ENCODE peak calls at places on chromosome 6, in nine cellular contexts. Z is keratinocyte; M is CD4-positive, CD25-positive, alpha-beta regulatory T cell; B is neural progenitor cell; N is colonic mucosa; H is CD4-positive, alpha-beta memory T cell; I is left lung; G is adrenal gland; P is spleen. C is an unnamed sample. For H3K36me3, the result is how much of the 10 kb centered on the place peaks cover.

GRCh38 chr6:152173957-152174356 is 366.5 kb downstream of the ESR1 start:
- DNase-seq in B (no peak), G (no peak), P (no peak), H (no peak), Z (no peak), I (no peak), N (no peak), M (no peak), C (no peak)

GRCh38 chr6:101517632-101518031 is 124.1 kb downstream of the GRIK2 start:
- DNase-seq in M (no peak), I (no peak), Z (no peak), H (no peak), G (no peak), P (no peak), N (no peak), B (no peak), C (no peak)

GRCh38 chr6:14066782-14067406 is 50.7 kb upstream of the CD83 start:
- DNase-seq in M (peak), I (no peak), H (peak), Z (no peak), B (peak), G (peak), P (no peak), N (no peak), C (no peak)

GRCh38 chr6:137913434-137913833 is 46.4 kb downstream of the TNFAIP3 start:
- DNase-seq in Z (no peak), H (no peak), N (no peak), I (no peak), M (no peak), B (no peak), P (no peak), G (no peak), C (no peak)

GRCh38 chr6:142953373-142954273 is 8.6 kb upstream of the HIVEP2 start:
- DNase-seq in H (peak), I (no peak), N (no peak), B (no peak), Z (no peak), G (no peak), M (peak), P (no peak), C (no peak)

GRCh38 chr6:57822896-57823358 is 505.5 kb downstream of the PRIM2 start:
- DNase-seq in I (no peak), N (no peak), H (no peak), Z (peak), P (no peak), M (no peak), B (peak), G (no peak), C (no peak)

GRCh38 chr6:165988306-165988756 is 179.3 kb downstream of the TBXT start:
- DNase-seq in G (no peak), P (no peak), I (no peak), B (peak), M (no peak), Z (no peak), N (no peak), H (no peak), C (no peak)

GRCh38 chr6:24543683-24544082 is 48.9 kb downstream of the ALDH5A1 start:
- DNase-seq in I (no peak), P (no peak), G (no peak), B (no peak), N (no peak), M (no peak), H (no peak), Z (no peak), C (no peak)

GRCh38 chr6:163355471-163355991 is 59.0 kb upstream of the QKI start:
- DNase-seq in G (peak), Z (no peak), H (no peak), P (peak), B (no peak), I (peak), M (no peak), N (peak), C (peak)

GRCh38 chr6:158816329-158816728 is 2.8 kb downstream of the EZR start:
- DNase-seq in G (no peak), Z (no peak), I (no peak), N (no peak), M (no peak), H (no peak), P (no peak), B (peak), C (no peak)
- H3K36me3 ChIP-seq in G (under half), Z (under half), I (under half), N (under half), M (under half), H (under half), P (under half), B (under half), C (under half)

GRCh38 chr6:31629014-31629413 is 8.5 kb downstream of the PRRC2A start:
- DNase-seq in B (no peak), P (no peak), M (no peak), G (no peak), H (no peak), I (no peak), Z (no peak), N (no peak), C (no peak)
- H3K36me3 ChIP-seq in B (under half), P (half or more), M (half or more), G (under half), H (half or more), I (under half), Z (half or more), N (under half), C (half or more)

GRCh38 chr6:44228031-44228430 is 4.6 kb downstream of the SLC29A1 start:
- DNase-seq in P (no peak), M (no peak), N (no peak), Z (no peak), I (no peak), H (no peak), G (no peak), B (no peak), C (no peak)

GRCh38 chr6:44228836-44229235 is 5.4 kb downstream of the SLC29A1 start:
- DNase-seq in G (no peak), N (no peak), Z (no peak), P (no peak), H (no peak), M (no peak), I (no peak), B (no peak), C (no peak)

GRCh38 chr6:44230034-44230675 is 6.8 kb downstream of the SLC29A1 start:
- DNase-seq in N (no peak), Z (no peak), H (no peak), B (no peak), P (no peak), M (no peak), I (peak), G (no peak), C (no peak)

GRCh38 chr6:44228433-44228832 is 5.0 kb downstream of the SLC29A1 start:
- DNase-seq in H (no peak), Z (no peak), P (no peak), B (no peak), G (no peak), M (no peak), I (no peak), N (no peak), C (no peak)

GRCh38 chr6:44229376-44230033 is 6.1 kb downstream of the SLC29A1 start:
- DNase-seq in Z (no peak), M (no peak), B (no peak), H (no peak), P (no peak), I (no peak), G (peak), N (no peak), C (no peak)
- H3K36me3 ChIP-seq in Z (under half), M (under half), B (under half), H (under half), P (under half), I (under half), G (under half), N (under half), C (under half)

DNA sequence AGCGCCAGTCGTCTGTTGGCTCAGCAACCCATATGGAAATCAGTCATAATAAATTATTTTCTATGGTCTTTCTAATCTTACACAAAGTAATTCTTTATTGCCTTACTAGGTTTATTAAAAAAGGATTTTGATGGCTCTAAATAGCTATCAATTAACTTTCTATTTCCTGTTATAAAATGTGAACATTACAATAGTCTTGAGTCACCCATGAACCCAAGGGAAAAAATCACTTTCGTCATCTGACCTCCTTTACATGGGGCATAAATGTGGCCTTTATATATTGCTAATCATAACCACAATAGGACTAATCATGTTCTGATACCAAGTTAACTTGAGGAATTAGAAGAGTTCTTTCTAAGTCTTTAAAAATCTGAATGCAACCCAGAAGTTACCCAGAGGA is 593.1 kb downstream of the TFAP2B start:
- DNase-seq in N (no peak), H (no peak), M (no peak), P (no peak), I (no peak), B (no peak), Z (no peak), G (no peak), C (no peak)
- H3K36me3 ChIP-seq in N (under half), H (under half), M (under half), P (under half), I (under half), B (under half), Z (under half), G (under half), C (under half)

DNA sequence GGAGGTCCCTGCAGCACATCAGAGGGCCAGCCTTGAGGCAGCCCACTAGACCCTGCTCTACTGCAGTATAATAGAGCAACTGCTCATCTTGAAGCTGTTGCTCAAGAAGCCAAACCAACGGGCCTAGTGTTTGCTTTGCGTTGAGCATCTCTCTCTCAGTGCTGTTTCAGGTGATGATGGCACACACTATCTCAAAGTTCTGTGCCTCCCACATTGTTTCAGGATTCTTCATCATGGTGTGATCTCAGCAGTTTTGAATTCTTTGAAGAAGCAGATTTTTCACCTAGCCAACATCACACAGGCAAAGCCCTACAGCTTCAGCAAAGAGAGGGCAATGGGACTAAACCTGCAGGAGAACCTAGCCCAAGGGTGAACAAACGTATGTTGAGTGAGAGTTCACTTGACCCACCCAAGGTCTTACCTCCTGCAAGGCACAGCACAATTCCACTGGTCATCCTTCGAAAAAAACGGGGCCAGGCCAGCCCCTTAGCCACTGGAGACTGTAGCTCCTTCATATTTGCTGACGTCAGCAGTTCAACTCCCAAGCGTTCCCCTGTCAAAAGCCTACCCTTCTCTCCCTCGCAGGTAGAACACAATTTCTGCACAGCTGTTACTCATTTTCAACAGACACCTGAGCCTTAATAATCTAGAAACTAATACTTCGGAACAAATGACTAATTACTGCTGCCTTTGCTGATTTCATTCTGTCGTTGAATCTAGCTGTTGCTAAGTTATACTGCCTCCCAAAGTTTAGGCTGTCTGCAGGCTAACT is 15.8 kb downstream of the MYB start:
- DNase-seq in G (no peak), H (no peak), I (no peak), Z (no peak), P (no peak), M (no peak), N (no peak), B (no peak), C (no peak)
- H3K36me3 ChIP-seq in G (under half), H (under half), I (under half), Z (under half), P (under half), M (under half), N (under half), B (under half), C (under half)